ENCODE peak calls at places on chromosomes 5 and 9, in four cellular contexts. F is AG04449; H is activated CD8-positive, alpha-beta T cell treated with anti-CD3 and anti-CD28 coated beads for 36 hours; P is psoas muscle. O is an unnamed sample.

GRCh38 chr5:132504746-132505145 is 14.2 kb upstream of the IRF1 start:
- DNase-seq in H (no peak), P (no peak), F (no peak), O (no peak)

GRCh38 chr9:127507751-127508648 is 56.7 kb downstream of the LRSAM1 start:
- DNase-seq in P (no peak), F (no peak), H (no peak), O (no peak)

GRCh38 chr9:110545705-110546104 is 33.8 kb downstream of the SVEP1 start:
- DNase-seq in P (no peak), H (no peak), F (no peak), O (no peak)

GRCh38 chr9:126621919-126622735 is 8.4 kb downstream of the LMX1B start:
- DNase-seq in F (no peak), P (no peak), H (no peak), O (no peak)

GRCh38 chr5:108642170-108642906 is 105.4 kb upstream of the FER start:
- DNase-seq in H (peak), P (peak), F (no peak), O (peak)

GRCh38 chr9:73370053-73370452 is 218.4 kb downstream of the ANXA1 start:
- DNase-seq in F (no peak), P (no peak), H (no peak), O (no peak)

GRCh38 chr9:86046930-86047341 is 52.4 kb downstream of the GOLM1 start:
- DNase-seq in P (no peak), H (no peak), F (no peak), O (no peak)

GRCh38 chr9:100652850-100653249 is 75.0 kb downstream of the CAVIN4 start:
- DNase-seq in H (no peak), P (no peak), F (no peak), O (no peak)

GRCh38 chr9:129703667-129704355 is 38.4 kb downstream of the PRRX2 start:
- DNase-seq in H (no peak), F (peak), P (peak), O (no peak)

GRCh38 chr5:14190194-14191164 is 47.3 kb downstream of the TRIO start:
- DNase-seq in H (no peak), P (peak), F (peak), O (no peak)

GRCh38 chr9:23375511-23375910 is 450.5 kb downstream of the ELAVL2 start:
- DNase-seq in H (no peak), P (no peak), F (no peak), O (no peak)

GRCh38 chr5:120479066-120479465 is 15.0 kb downstream of the PRR16 start:
- DNase-seq in P (no peak), H (no peak), F (no peak), O (no peak)

GRCh38 chr9:128683340-128684064 is 5.5 kb upstream of the SET start:
- DNase-seq in H (peak), P (no peak), F (no peak), O (peak)

GRCh38 chr9:109426621-109427402 is 71.3 kb downstream of the PTPN3 start:
- DNase-seq in F (no peak), H (no peak), P (no peak), O (no peak)

GRCh38 chr9:69476016-69476415 is 151.0 kb downstream of the ENTREP1 start:
- DNase-seq in H (peak), F (no peak), P (no peak), O (no peak)

GRCh38 chr9:92728831-92729734 is 35.5 kb downstream of the BICD2 start:
- DNase-seq in F (no peak), H (no peak), P (no peak), O (peak)

GRCh38 chr5:87729786-87730185 is 317.1 kb upstream of the CCNH start:
- DNase-seq in P (no peak), F (no peak), H (no peak), O (no peak)

GRCh38 chr5:142167458-142167857 is 58.9 kb downstream of the NDFIP1 start:
- DNase-seq in F (no peak), P (no peak), H (no peak), O (no peak)

GRCh38 chr5:99763021-99763814 is 772.0 kb upstream of the FAM174A start:
- DNase-seq in F (no peak), H (no peak), P (no peak), O (no peak)

GRCh38 chr5:178208540-178209227 is 4.4 kb downstream of the HNRNPAB start:
- DNase-seq in H (no peak), F (no peak), P (no peak), O (no peak)
- TF ChIP-seq CTCF in H (peak), F (peak), P (peak), O (no peak)

GRCh38 chr5:102090770-102091169 is 205.3 kb downstream of the SLCO4C1 start:
- DNase-seq in H (peak), P (no peak), F (no peak), O (peak)
- TF ChIP-seq CTCF in H (peak), P (no peak), F (no peak), O (peak)

DNA sequence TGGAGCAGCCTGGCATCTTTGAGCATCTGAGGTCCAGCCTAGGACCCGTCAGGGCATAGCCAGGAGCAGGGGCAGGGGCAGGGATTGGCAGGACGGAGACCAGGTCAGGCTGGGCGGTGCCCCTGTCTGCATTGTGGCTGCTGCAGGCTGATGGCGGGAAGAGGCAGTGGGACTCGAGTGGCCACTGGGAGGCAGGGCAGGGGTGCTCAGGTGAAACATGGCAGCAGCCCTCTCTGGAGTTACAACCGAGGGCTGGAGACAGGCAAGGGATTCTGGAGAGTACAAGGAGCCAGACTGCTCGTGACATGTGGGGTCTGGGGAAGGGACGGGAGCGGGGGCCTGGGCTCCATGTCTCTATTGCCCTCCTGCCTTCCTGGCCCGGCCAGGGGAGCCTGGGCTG is 97.4 kb upstream of the RAPGEF1 start:
- DNase-seq in F (no peak), H (peak), P (no peak), O (no peak)
- TF ChIP-seq CTCF in F (peak), H (no peak), P (peak), O (no peak)

DNA sequence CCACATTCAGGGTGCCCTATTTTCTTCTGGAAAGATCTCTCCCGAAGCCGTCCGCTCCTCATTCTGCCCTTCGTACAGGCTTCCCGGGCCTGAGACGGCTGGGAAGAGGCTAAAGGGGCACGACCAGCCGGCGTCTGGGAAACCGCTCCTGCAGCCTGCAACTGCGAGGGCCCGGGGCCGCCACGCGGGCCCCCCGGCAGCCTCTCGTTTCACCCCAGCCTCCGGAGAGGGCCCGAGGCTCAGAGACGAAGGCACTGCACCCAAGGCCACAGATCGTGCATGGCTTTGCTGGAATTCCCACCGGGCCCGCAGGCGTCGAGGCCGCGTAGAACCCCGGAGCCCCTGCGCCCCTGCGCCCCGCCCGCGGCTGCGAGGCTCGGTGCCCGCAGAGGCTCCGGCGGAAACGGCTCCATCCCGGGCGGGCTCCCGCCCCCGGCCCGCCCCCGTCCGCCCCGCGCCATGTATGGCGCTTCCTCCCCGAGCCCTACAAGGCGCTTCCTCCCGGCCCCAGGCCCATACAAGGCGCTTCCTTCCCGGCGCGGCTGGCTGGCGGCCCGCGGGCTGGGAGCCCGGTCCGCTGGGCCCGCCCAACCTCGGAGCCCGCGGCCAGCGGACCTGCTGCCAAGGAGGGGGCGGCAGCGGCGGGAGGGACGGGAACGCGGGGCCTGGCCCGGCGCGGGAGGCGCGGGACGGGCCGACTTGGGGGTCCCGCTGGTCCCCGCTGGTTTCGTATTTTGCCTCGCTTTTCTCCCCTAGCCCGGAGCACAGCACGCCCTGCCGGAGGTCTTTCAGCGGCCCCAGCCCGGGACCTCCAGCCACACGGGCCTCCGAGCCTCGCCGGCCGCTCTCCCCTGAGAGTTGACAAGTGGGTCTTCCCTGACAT is 26.6 kb downstream of the EGR1 start:
- DNase-seq in H (peak), P (peak), F (no peak), O (peak)
- TF ChIP-seq CTCF in H (no peak), P (no peak), F (no peak), O (no peak)

DNA sequence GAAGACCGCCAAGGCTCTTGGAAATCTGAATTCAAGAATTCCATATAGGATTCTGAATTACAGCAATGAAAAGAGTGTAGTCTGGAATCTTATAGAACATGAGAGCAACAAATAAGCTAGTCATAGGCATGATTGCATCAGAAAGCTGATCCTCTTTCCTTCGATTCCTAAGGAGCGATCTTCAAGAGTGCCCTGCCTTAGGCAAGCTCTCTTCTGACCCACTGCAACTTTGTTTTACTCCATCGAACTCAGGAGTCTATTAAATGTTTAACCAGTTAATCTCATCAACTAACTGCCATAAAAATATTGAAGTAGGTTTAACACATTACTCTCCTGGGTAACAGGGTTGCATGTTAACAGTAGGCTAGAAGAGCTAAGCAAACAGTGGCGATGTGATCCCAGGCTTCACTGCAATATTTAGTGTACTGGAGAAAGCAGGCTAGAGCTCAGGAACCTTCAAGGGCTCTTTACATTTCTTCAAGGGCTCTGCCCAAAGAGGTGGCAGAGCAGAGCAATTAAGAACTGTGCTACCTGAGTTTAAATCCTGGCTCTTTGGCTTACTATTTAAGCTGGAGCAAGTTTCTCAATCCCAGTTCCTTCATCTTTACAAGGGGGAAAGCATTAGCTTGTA is 146.3 kb downstream of the RORB start:
- DNase-seq in P (no peak), H (no peak), F (no peak), O (no peak)
- TF ChIP-seq CTCF in P (no peak), H (no peak), F (no peak), O (no peak)

O was measured in GM20000.